ENCODE peak calls at places on chromosome 14, in four cellular contexts. R is HepG2, V is GM23338, W is activated B cell treated with CpG ODN at 0.5 μM for 24 hours. J is an unnamed sample.

GRCh38 chr14:24196071-24197061 is 1.1 kb upstream of the TM9SF1 start:
- DNase-seq in R (peak; percentile 67), V (peak; percentile 57), W (no peak), J (no peak)

GRCh38 chr14:56555921-56556570 is 23.6 kb upstream of the TMEM260 start:
- DNase-seq in R (peak; percentile 76), V (peak; percentile 79), W (no peak), J (no peak)

GRCh38 chr14:105485720-105486332 is 860 bp upstream of the CRIP1 start:
- DNase-seq in R (peak; percentile 74), V (peak; percentile 92), W (peak; percentile 51), J (no peak)

GRCh38 chr14:59438148-59438766 is 26.9 kb downstream of the GPR135 start:
- DNase-seq in R (no peak), V (no peak), W (no peak), J (no peak)

GRCh38 chr14:47539065-47539464 is 136.3 kb downstream of the MDGA2 start:
- DNase-seq in R (peak; percentile 10), V (peak; percentile 81), W (no peak), J (no peak)

GRCh38 chr14:33393895-33394405 is 455.3 kb downstream of the NPAS3 start:
- DNase-seq in R (no peak), V (no peak), W (no peak), J (no peak)

GRCh38 chr14:103753809-103754208 is 38.2 kb downstream of the ZFYVE21 start:
- DNase-seq in R (no peak), V (no peak), W (no peak), J (peak; percentile 37)

GRCh38 chr14:24372701-24373416 is 4.9 kb downstream of the NFATC4 start:
- DNase-seq in R (no peak), V (no peak), W (no peak), J (no peak)

GRCh38 chr14:24384169-24384568 is 14.6 kb upstream of the NYNRIN start:
- DNase-seq in R (no peak), V (no peak), W (no peak), J (no peak)

GRCh38 chr14:47022721-47023120 is 371.1 kb upstream of the RPL10L start:
- DNase-seq in R (no peak), V (no peak), W (no peak), J (no peak)

GRCh38 chr14:61537567-61538463 is 157.5 kb upstream of the HIF1A start:
- DNase-seq in R (peak; percentile 97), V (peak; percentile 72), W (no peak), J (no peak)

GRCh38 chr14:30888480-30889243 is 14.3 kb downstream of the COCH start:
- DNase-seq in R (peak; percentile 77), V (peak; percentile 39), W (no peak), J (no peak)

GRCh38 chr14:61927015-61927414 is 164.8 kb downstream of the SNAPC1 start:
- DNase-seq in R (no peak), V (no peak), W (no peak), J (no peak)

GRCh38 chr14:105087308-105087962 is 22.2 kb upstream of the GPR132 start:
- DNase-seq in R (no peak), V (peak; percentile 63), W (peak; percentile 35), J (no peak)

GRCh38 chr14:105507247-105507646 is 16.2 kb downstream of the TEDC1 start:
- DNase-seq in R (no peak), V (no peak), W (no peak), J (no peak)

GRCh38 chr14:95291859-95292542 is 27.7 kb downstream of the CLMN start:
- DNase-seq in R (no peak), V (no peak), W (no peak), J (peak; percentile 58)

GRCh38 chr14:61505815-61506809 is 184.7 kb downstream of the PRKCH start:
- DNase-seq in R (no peak), V (no peak), W (no peak), J (no peak)

GRCh38 chr14:33938131-33938949 is 12.5 kb downstream of the EGLN3 start:
- DNase-seq in R (peak; percentile 49), V (peak; percentile 84), W (no peak), J (peak; percentile 75)

GRCh38 chr14:30620178-30620577 is 1.9 kb upstream of the SCFD1 start:
- DNase-seq in R (no peak), V (no peak), W (no peak), J (no peak)

GRCh38 chr14:80202888-80203562 is 8.3 kb downstream of the DIO2 start:
- DNase-seq in R (peak; percentile 6), V (peak; percentile 81), W (no peak), J (no peak)

GRCh38 chr14:103544627-103545218 is 15.7 kb downstream of the TRMT61A start:
- DNase-seq in R (no peak), V (no peak), W (no peak), J (no peak)

GRCh38 chr14:55433880-55434804 is 6.3 kb downstream of the TBPL2 start:
- DNase-seq in R (no peak), V (no peak), W (no peak), J (no peak)

GRCh38 chr14:68958553-68958952 is 20.5 kb downstream of the ACTN1 start:
- DNase-seq in R (no peak), V (no peak), W (no peak), J (no peak)

GRCh38 chr14:34623506-34623905 is 6.4 kb downstream of the SNX6 start:
- DNase-seq in R (no peak), V (no peak), W (no peak), J (no peak)

GRCh38 chr14:69460093-69460701 is 24.3 kb upstream of the PLEKHD1 start:
- DNase-seq in R (peak; percentile 73), V (peak; percentile 63), W (peak; percentile 27), J (no peak)

GRCh38 chr14:68664225-68664681 is 128.6 kb downstream of the ZFP36L1 start:
- DNase-seq in R (no peak), V (no peak), W (no peak), J (no peak)

GRCh38 chr14:106024983-106025604 is 498.7 kb downstream of the TMEM121 start:
- DNase-seq in R (no peak), V (no peak), W (no peak), J (no peak)

GRCh38 chr14:103292426-103293374 is 41.3 kb upstream of the EIF5 start:
- DNase-seq in R (peak; percentile 44), V (peak; percentile 85), W (peak; percentile 73), J (peak; percentile 84)

GRCh38 chr14:34129927-34130552 is 179.2 kb upstream of the EGLN3 start:
- DNase-seq in R (no peak), V (no peak), W (no peak), J (no peak)

GRCh38 chr14:77903233-77903632 is 103.3 kb downstream of the ADCK1 start:
- DNase-seq in R (no peak), V (no peak), W (no peak), J (no peak)

GRCh38 chr14:86779416-86779815 is 1213.6 kb downstream of the GALC start:
- DNase-seq in R (no peak), V (no peak), W (no peak), J (no peak)

GRCh38 chr14:88563845-88564244 is 1.0 kb downstream of the ZC3H14 start:
- DNase-seq in R (no peak), V (peak; percentile 10), W (no peak), J (no peak)

GRCh38 chr14:100446572-100446971 is 123.4 kb downstream of the SLC25A47 start:
- DNase-seq in R (no peak), V (peak; percentile 88), W (no peak), J (no peak)

GRCh38 chr14:28755198-28755794 is 11.3 kb upstream of the FOXG1 start:
- DNase-seq in R (no peak), V (no peak), W (no peak), J (no peak)

GRCh38 chr14:92883066-92883465 is 39.9 kb upstream of the CHGA start:
- DNase-seq in R (no peak), V (no peak), W (no peak), J (no peak)

GRCh38 chr14:92877757-92878431 is 45.1 kb upstream of the CHGA start:
- DNase-seq in R (peak; percentile 48), V (peak; percentile 51), W (no peak), J (no peak)

GRCh38 chr14:92880351-92880750 is 42.6 kb upstream of the CHGA start:
- DNase-seq in R (no peak), V (no peak), W (no peak), J (no peak)

GRCh38 chr14:92884410-92884809 is 38.5 kb upstream of the CHGA start:
- DNase-seq in R (no peak), V (no peak), W (no peak), J (no peak)

GRCh38 chr14:92880851-92881250 is 42.1 kb upstream of the CHGA start:
- DNase-seq in R (peak; percentile 62), V (peak; percentile 90), W (no peak), J (no peak)
- TF ChIP-seq CTCF in R (peak; percentile 71), V (peak; percentile 84), W (no peak), J (peak; percentile 56)

DNA sequence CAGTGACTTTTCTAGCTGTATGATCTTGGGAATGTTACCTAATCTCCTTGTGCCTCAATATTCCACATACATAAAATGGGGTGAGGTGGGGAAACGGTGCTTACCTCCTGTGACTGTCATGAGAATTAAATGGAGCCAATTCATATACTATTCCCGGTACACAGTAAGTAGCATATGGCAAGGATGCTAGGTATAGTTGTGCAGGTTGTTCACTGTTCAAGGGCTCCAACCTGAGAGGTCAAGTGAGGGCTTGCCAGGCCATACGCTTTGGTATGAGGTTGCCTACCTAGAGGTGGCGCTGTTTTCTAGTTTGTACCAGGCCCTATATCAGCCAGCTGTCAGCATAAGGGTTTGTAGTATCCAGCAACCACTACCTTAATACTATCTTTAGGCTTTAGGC is 3.6 kb upstream of the BATF start:
- DNase-seq in R (peak; percentile 41), V (peak; percentile 91), W (no peak), J (no peak)
- TF ChIP-seq CTCF in R (peak; percentile 58), V (peak; percentile 92), W (no peak), J (peak; percentile 22)

DNA sequence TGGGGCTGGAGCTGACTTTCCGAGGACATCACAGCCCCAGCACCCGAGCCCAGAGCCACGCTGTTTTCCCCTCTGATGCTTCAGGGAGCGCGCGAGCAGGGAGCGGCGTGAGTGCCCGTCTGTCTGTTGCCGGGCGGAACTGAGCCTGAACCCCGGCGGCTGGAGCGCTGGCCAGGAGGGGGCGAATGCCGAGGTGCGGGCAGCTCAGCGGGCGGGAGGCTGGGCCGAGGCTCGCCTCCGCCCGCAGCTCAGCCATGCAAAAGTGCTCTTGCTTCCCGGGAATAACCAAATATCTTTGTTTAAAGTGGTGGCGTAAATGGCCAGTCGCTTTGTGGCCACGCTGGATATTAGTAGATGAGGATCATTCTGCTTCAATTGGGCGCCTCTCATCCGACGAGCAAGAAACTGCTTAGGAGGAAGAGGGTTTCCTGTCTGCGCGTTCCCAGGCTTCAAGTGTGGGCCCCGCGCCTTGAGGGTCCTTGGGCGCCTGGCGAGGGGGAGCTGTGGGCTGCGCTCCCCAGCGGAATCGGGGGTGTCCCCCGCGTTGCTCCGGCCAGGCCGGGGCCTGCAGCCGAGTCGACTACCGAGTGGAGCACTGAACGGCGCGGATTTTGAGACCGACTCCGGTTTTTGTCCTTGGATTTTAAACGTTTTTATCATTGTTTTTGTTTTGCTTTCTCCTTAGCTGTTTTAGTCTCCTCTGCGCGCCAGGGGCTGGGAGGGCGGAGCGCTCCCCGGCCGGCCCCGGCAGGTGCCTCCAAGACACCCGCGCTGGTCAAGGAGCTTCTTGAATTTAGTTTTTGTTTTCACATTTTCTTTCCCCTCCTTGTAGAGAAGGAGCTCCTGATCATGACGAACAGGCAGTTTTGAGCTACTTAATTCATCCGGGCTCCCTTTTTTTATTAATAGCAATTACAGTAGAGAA is 831 bp upstream of the NKX2-1 start:
- DNase-seq in R (peak; percentile 44), V (peak; percentile 82), W (no peak), J (no peak)
- TF ChIP-seq CTCF in R (peak; percentile 83), V (peak; percentile 20), W (no peak), J (peak; percentile 62)

GRCh38 chr14:52146504-52146903 is 77.6 kb upstream of the NID2 start:
- DNase-seq in R (no peak), V (no peak), W (no peak), J (no peak)
- TF ChIP-seq CTCF in R (no peak), V (no peak), W (no peak), J (no peak)

J was measured in type B pancreatic cell.